ENCODE peak calls at places on chromosome 22, in eight cellular contexts. Z is uterus, W is sigmoid colon, Q is A549, U is H1, V is ovary, M is esophagus squamous epithelium, F is body of pancreas. S is an unnamed sample.

GRCh38 chr22:40302149-40302548 is 44.2 kb upstream of the ADSL start:
- DNase-seq in Q (no peak), Z (no peak), W (no peak), M (no peak), F (no peak), U (no peak), V (no peak), S (no peak)

GRCh38 chr22:46561435-46561905 is 24.1 kb upstream of the CELSR1 start:
- DNase-seq in V (no peak), Q (peak; percentile 50), Z (no peak), W (no peak), F (no peak), U (no peak), M (no peak), S (no peak)

GRCh38 chr22:45460288-45461109 is 42.2 kb upstream of the FBLN1 start:
- DNase-seq in F (peak; percentile 26), M (no peak), V (peak; percentile 64), U (no peak), Z (peak; percentile 84), W (peak; percentile 91), Q (no peak), S (no peak)

GRCh38 chr22:26433805-26434204 is 4.7 kb downstream of the ASPHD2 start:
- DNase-seq in Z (no peak), F (no peak), Q (no peak), V (no peak), U (no peak), M (no peak), W (no peak), S (no peak)

GRCh38 chr22:31346733-31347250 is 646 bp upstream of the PATZ1 start:
- DNase-seq in V (peak; percentile 76), Z (peak; percentile 56), M (no peak), U (no peak), W (peak; percentile 74), Q (peak; percentile 42), F (peak; percentile 73), S (peak; percentile 78)

GRCh38 chr22:24049211-24049610 is 38.1 kb downstream of the CABIN1 start:
- DNase-seq in U (no peak), V (no peak), M (no peak), F (no peak), Q (no peak), Z (no peak), W (no peak), S (no peak)

GRCh38 chr22:33409134-33409533 is 351.0 kb upstream of the SYN3 start:
- DNase-seq in W (no peak), F (no peak), U (no peak), Z (no peak), Q (no peak), V (no peak), M (no peak), S (no peak)

GRCh38 chr22:40036126-40036525 is 41.4 kb downstream of the FAM83F start:
- DNase-seq in Q (no peak), U (no peak), Z (no peak), W (peak; percentile 24), V (no peak), M (no peak), F (no peak), S (no peak)

GRCh38 chr22:34333285-34333684 is 413.0 kb upstream of the LARGE1 start:
- DNase-seq in W (no peak), Q (no peak), U (no peak), V (no peak), M (no peak), F (no peak), Z (no peak), S (no peak)

GRCh38 chr22:45454260-45454659 is 40.8 kb downstream of the RIBC2 start:
- DNase-seq in Z (no peak), M (no peak), U (no peak), V (no peak), Q (no peak), W (no peak), F (no peak), S (no peak)

GRCh38 chr22:32708835-32709234 is 92.7 kb upstream of the TIMP3 start:
- DNase-seq in V (no peak), Z (no peak), Q (no peak), W (no peak), F (no peak), M (no peak), U (no peak), S (no peak)

DNA sequence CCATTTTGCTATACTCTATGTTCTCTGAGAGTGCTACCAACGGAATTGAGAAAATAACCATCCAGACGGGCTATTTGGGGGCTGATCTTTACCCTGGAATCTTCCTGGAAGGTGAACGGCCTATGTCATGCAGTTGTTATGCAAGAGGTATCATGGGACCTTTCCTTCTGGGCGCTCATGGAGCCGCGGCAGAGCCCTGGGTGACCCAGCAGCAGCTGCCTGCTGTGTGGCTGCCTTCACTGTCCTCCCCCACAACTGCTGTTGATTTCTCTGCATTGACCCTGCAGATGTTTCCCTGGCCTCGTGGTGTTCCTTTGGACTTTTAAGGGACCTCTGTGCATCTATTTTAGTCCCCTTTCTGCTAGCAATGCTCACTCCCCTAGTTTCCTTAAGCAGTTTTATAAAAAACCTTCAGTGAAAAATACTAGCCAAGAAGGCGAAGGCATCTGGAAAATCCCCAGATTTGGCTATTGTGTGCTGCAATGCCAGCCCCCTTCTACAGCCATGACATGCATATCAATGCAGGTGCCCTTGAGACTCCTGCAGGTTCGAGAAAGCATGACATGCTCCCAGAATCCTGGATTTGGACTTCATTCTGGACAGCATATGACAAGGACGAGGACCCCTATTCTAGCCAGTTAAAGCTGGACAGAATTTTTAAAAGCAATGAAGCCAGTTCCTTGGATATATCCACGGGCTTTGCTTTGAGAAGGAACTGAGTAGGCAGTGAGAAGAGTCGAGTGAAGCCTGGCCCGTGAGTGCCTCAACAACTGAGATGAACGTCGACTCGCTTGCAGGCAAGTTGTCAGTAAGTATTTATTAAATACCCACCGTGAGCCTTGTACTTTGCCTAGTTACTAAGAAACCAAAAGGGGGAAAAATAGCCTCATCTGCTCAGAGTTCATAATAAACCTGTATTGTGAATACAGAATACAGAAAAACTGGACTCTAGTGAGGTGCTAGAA is at the start of gene SLC25A18:
- DNase-seq in F (peak; percentile 49), Z (peak; percentile 66), V (no peak), W (peak; percentile 90), M (no peak), Q (no peak), U (no peak), S (no peak)
- TF ChIP-seq POLR2A in F (no peak), Z (no peak), V (no peak), W (no peak), M (no peak), Q (no peak), U (peak; percentile 36), S (no peak)

GRCh38 chr22:27765706-27766291 is 35.8 kb downstream of the MN1 start:
- DNase-seq in W (no peak), Q (no peak), F (no peak), U (no peak), Z (no peak), M (no peak), V (no peak), S (no peak)

GRCh38 chr22:27768027-27768640 is 33.4 kb downstream of the MN1 start:
- DNase-seq in Q (no peak), M (no peak), V (no peak), W (no peak), U (no peak), Z (no peak), F (no peak), S (no peak)

GRCh38 chr22:27766679-27767078 is 34.9 kb downstream of the MN1 start:
- DNase-seq in U (no peak), M (no peak), F (no peak), Z (no peak), V (no peak), Q (no peak), W (no peak), S (no peak)

GRCh38 chr22:27771637-27772369 is 29.8 kb downstream of the MN1 start:
- DNase-seq in Q (no peak), V (no peak), W (no peak), U (no peak), F (no peak), Z (no peak), M (no peak), S (no peak)

GRCh38 chr22:27769012-27769411 is 32.5 kb downstream of the MN1 start:
- DNase-seq in Q (no peak), U (no peak), M (no peak), Z (no peak), W (no peak), V (no peak), F (no peak), S (no peak)
- H3K4me1 ChIP-seq in Q (no peaks in the 10 kb centered on the region), U (no peaks in the 10 kb centered on the region), M (no peaks in the 10 kb centered on the region), Z (no peaks in the 10 kb centered on the region), W (no peaks in the 10 kb centered on the region), V (no peaks in the 10 kb centered on the region), F (no peaks in the 10 kb centered on the region), S (no peaks in the 10 kb centered on the region)

DNA sequence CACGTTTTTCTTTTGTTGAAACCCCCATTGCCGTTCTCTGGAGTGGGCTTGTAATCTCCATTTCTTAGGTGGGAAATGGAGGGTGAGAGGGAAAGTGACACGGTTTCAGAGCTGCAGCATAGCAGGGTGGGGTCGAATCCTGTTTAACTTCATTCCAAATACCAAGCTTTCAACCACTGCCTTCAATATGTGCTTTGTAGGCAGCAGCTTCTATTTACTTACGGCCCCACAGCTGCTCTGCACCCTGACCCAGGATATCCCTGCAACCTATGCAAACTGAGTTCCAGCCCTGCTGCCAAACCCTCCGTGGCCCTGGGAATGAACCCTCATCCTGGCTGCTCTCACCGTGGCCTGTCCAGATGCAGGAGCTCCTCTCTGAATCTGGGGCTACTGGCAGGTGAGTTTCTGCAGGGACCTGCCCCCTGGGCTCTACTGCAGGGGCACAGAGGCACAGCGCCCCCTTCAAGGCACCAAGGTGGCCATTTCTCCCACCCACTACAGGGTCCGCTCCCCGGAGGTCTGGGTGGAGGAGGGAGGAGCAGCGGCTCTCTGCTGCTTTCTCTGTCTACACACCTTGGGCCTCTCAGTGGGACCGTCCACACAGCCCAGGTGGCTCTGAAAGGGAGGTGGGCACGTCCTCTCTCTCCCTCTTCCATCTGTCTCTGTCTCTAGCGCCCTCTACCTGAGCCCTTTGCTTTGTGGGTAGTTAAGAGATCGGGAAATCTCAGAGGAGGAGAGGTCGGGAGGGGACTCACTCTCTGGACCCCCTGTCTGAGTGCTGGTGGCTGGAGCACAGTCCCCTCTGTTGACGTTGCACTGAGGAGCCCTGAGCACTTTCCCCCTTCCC is 279.1 kb downstream of the BRD1 start:
- DNase-seq in U (no peak), V (no peak), M (no peak), Q (no peak), W (peak; percentile 50), F (no peak), Z (no peak), S (no peak)
- TF ChIP-seq CTCF in U (peak; percentile 55), V (no peak), M (no peak), Q (no peak), W (no peak), F (no peak), Z (no peak), S (no peak)

GRCh38 chr22:37777122-37777687 is 30.5 kb upstream of the GCAT start:
- DNase-seq in Z (peak; percentile 56), V (no peak), F (peak; percentile 89), U (no peak), M (no peak), W (peak; percentile 83), Q (no peak), S (peak; percentile 94)

GRCh38 chr22:37776639-37777005 is 31.1 kb upstream of the GCAT start:
- DNase-seq in W (no peak), Q (no peak), Z (no peak), M (no peak), F (no peak), V (no peak), U (no peak), S (no peak)

GRCh38 chr22:37778370-37779009 is 29.2 kb upstream of the GCAT start:
- DNase-seq in Q (no peak), Z (no peak), V (no peak), F (no peak), U (no peak), M (no peak), W (no peak), S (no peak)

GRCh38 chr22:37774728-37775127 is 33.0 kb upstream of the GCAT start:
- DNase-seq in W (no peak), U (no peak), Q (no peak), F (no peak), V (no peak), Z (no peak), M (no peak), S (no peak)

GRCh38 chr22:37775785-37776638 is 31.7 kb upstream of the GCAT start:
- DNase-seq in F (no peak), U (no peak), M (no peak), Q (no peak), Z (no peak), V (no peak), W (no peak), S (no peak)
- TF ChIP-seq POLR2A in F (no peak), U (no peak), M (no peak), Q (no peak), Z (no peak), V (no peak), W (no peak), S (no peak)